ENCODE peak calls at places on chromosomes 13 and 19, in seven cellular contexts. C, R, O, J, Z, H and E are unnamed samples.

GRCh38 chr13:28470286-28470685 is 24.6 kb downstream of the FLT1 start:
- DNase-seq in C (no peak), R (no peak), O (no peak), J (no peak), Z (no peak), H (no peak), E (no peak)

GRCh38 chr19:50431343-50432220 is 1.1 kb upstream of the MYBPC2 start:
- DNase-seq in C (no peak), R (no peak), O (peak), J (peak), Z (no peak), H (peak), E (peak)

GRCh38 chr19:12782424-12783225 is 7.3 kb upstream of the HOOK2 start:
- DNase-seq in C (no peak), R (no peak), O (peak), J (peak), Z (no peak), H (peak), E (no peak)

GRCh38 chr13:74771964-74772363 is 637.8 kb upstream of the KLF12 start:
- DNase-seq in C (peak), R (no peak), O (no peak), J (peak), Z (no peak), H (no peak), E (no peak)

GRCh38 chr19:29873024-29873800 is 61.4 kb downstream of the CCNE1 start:
- DNase-seq in C (no peak), R (no peak), O (peak), J (no peak), Z (no peak), H (peak), E (peak)

GRCh38 chr19:22428299-22428913 is 6.3 kb upstream of the ZNF98 start:
- DNase-seq in C (no peak), R (no peak), O (no peak), J (no peak), Z (no peak), H (no peak), E (no peak)

GRCh38 chr19:925087-925911 is 536 bp upstream of the ARID3A start:
- DNase-seq in C (no peak), R (peak), O (peak), J (peak), Z (peak), H (peak), E (no peak)

GRCh38 chr19:5695649-5696195 is 5.6 kb downstream of the RPL36 start:
- DNase-seq in C (no peak), R (no peak), O (no peak), J (no peak), Z (no peak), H (no peak), E (no peak)

GRCh38 chr13:104936304-104936703 is 1599.2 kb downstream of the EFNB2 start:
- DNase-seq in C (no peak), R (no peak), O (no peak), J (no peak), Z (no peak), H (no peak), E (no peak)

GRCh38 chr13:79741006-79741405 is 260.1 kb downstream of the NDFIP2 start:
- DNase-seq in C (no peak), R (no peak), O (no peak), J (peak), Z (no peak), H (no peak), E (no peak)

GRCh38 chr13:88823114-88823513 is 1151.9 kb downstream of the SLITRK5 start:
- DNase-seq in C (no peak), R (no peak), O (no peak), J (no peak), Z (no peak), H (no peak), E (no peak)

GRCh38 chr13:73521291-73521626 is 462.5 kb downstream of the KLF5 start:
- DNase-seq in C (no peak), R (no peak), O (no peak), J (no peak), Z (no peak), H (no peak), E (no peak)

GRCh38 chr13:30319703-30320102 is 12.4 kb upstream of the KATNAL1 start:
- DNase-seq in C (no peak), R (no peak), O (no peak), J (peak), Z (no peak), H (no peak), E (no peak)

GRCh38 chr13:111051656-111052232 is 63.4 kb upstream of the ARHGEF7 start:
- DNase-seq in C (no peak), R (no peak), O (no peak), J (no peak), Z (no peak), H (no peak), E (no peak)

GRCh38 chr13:99572921-99573320 is 71.6 kb downstream of the TM9SF2 start:
- DNase-seq in C (no peak), R (no peak), O (no peak), J (no peak), Z (no peak), H (no peak), E (no peak)

GRCh38 chr13:37427843-37428494 is 170.6 kb downstream of the POSTN start:
- DNase-seq in C (no peak), R (no peak), O (no peak), J (no peak), Z (no peak), H (no peak), E (no peak)

DNA sequence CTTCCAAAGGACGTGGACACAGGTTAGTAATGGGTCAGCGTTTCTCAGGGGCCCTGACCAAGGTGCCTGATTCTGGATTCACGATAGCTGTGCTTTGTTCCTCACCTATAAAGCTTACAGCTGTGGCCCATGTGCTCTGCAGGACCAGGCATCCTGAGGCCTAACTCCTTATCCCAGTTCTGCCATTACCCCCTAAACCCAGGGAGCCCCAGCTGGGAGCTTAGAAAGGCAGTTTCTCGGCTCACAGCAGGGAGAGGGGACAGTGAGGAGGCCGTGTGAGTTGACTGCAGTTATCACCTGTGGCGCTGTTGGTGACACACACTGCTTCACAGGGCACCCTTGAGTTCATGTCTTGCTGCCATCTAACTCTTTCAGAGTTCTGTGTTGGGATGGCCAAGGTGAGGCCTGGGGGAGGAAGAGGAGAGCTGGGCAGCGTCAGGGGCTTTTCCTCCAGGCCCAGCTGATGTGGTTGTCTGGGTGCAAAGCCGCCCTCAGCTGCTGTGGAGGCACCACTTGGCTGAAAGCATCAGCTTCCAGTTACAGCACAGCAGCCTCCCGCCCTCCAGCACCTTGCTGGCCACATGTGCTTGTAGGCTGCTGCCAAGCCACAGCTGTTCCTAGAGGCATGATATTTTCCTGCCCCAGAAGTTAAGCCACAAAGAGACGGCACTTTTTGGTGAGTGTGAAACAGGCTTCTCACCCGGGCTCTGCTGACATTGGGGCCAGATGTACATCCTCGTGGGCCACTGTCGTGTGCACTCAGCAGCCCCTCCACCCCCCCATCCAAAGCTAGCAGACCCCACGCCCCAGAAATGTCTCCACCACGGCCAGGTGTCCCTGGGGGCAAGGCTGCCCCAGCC is 99.6 kb upstream of the MCF2L start:
- DNase-seq in C (no peak), R (peak), O (no peak), J (no peak), Z (no peak), H (no peak), E (no peak)
- TF ChIP-seq CTCF in C (no peak), R (no peak), O (no peak), J (no peak), Z (no peak), H (no peak), E (no peak)

DNA sequence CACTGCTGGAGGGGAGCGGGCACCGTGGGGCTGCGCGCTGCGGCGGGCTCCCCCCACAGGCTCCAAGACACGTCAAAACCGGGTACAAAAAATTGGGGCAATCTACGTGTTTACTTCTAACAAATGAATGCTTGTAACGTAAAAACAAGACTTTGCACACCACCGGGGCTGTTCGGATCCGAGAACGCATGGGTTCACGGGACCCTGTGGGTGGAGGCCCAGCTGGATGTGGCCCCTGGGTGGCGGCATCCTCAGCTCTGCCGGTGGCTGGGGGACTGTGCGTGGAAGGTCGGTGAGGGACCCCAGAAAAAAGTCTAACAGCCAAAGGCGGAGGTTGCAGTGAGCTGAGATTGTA is 10.3 kb upstream of the SLC7A10 start:
- DNase-seq in C (no peak), R (no peak), O (no peak), J (no peak), Z (no peak), H (no peak), E (no peak)
- TF ChIP-seq CTCF in C (no peak), R (no peak), O (no peak), J (no peak), Z (no peak), H (no peak), E (no peak)

GRCh38 chr19:23996549-23996948 is 81.9 kb downstream of the ZNF726 start:
- DNase-seq in C (no peak), R (no peak), O (no peak), J (no peak), Z (no peak), H (no peak), E (no peak)
- TF ChIP-seq CTCF in C (no peak), R (peak), O (no peak), J (peak), Z (peak), H (no peak), E (peak)

DNA sequence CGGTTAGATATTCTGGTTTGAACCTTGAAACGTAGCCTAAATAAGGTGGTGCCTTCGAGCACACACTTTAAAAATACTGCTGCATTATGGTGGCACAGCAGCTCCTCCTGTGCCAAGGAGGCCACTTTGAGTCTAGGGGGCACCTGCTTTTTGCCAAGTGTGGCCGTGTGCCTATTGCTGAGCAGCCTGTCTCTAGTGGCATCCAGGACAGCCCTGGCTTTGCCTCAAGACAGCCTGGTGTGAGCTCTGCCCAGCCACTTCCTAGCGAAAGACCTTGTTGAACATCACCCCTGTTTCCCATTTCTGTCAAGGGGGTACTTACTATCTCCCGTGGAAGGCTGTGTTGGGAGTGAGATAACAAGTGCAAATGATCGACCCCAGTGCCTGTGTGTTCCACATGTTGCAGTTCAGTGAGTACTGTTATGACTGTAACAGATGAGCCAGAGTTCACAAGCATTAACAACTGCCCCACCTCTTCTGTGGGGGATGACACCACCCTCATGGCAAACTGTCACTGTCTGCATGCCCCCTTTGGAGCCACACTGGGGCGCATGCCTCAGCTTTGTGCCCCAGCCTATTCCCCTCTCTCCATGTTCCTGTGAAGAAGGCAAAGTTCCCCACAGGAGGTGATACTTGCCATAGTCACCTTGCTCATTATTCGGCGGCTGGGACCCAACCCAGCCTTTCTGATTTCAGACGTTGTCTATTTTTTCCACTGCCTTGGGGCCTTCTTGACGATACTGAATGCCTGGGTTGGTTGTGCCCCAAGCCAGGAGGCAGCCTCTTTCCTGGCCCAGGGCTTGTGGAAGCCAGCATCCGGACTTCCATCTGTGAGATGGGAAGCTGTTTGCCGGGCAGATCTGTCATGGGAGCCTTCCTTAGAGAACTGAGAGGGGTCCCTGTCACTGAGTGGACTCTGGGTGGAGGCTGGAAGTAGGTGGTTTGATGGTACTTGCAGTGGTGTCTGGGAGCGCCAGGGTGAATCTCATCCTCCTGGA is 5.4 kb downstream of the GATAD2A start:
- DNase-seq in C (no peak), R (no peak), O (no peak), J (no peak), Z (no peak), H (no peak), E (no peak)
- TF ChIP-seq CTCF in C (no peak), R (no peak), O (no peak), J (no peak), Z (no peak), H (no peak), E (no peak)

GRCh38 chr13:23709521-23709920 is 139.3 kb downstream of the TNFRSF19 start:
- DNase-seq in C (no peak), R (no peak), O (no peak), J (no peak), Z (no peak), H (no peak), E (no peak)
- TF ChIP-seq CTCF in C (no peak), R (peak), O (no peak), J (peak), Z (peak), H (no peak), E (no peak)

DNA sequence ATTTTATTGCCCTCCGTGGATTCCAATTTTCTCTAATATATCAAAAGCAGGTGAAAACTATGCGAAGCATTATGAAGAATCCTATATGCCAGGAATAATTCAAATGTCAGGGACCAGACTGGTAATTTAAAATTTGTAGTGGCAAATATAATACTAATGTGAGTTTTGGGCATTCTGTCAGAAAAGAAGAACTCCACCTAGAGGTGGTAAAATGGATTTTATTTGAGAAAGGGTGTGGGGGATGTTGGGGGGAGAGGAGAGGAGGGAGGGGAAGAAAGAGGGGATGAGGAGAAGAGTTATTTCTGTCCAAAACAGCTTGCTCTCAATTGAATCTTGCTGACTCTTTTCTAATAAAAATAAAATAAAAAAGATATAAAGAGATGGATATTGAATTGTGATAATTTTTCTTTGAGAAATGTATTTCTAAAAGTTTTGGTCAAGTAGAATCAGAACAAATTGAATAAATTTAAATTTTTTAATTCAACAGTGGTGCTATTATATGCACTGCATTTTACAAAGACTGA is 929.3 kb upstream of the SLITRK5 start:
- DNase-seq in C (no peak), R (no peak), O (no peak), J (peak), Z (no peak), H (no peak), E (no peak)
- TF ChIP-seq CTCF in C (no peak), R (no peak), O (no peak), J (peak), Z (no peak), H (no peak), E (no peak)

GRCh38 chr19:16252459-16253205 is 54.9 kb downstream of the AP1M1 start:
- DNase-seq in C (no peak), R (no peak), O (peak), J (no peak), Z (no peak), H (no peak), E (no peak)
- TF ChIP-seq CTCF in C (no peak), R (no peak), O (no peak), J (no peak), Z (no peak), H (no peak), E (no peak)